ENCODE peak calls at places on chromosomes 16 and 17, in ten cellular contexts. S is fibroblast of lung, T is heart left ventricle, D is heart right ventricle, I is lower lobe of right lung, Z is endodermal cell, O is sigmoid colon, Q is right atrium auricular region, A is transverse colon, X is left ventricle myocardium inferior. W is an unnamed sample.

GRCh38 chr17:41773731-41774193 is 12.7 kb downstream of the JUP start:
- DNase-seq in Q (no peak), X (no peak), S (peak; percentile 50), I (no peak), O (peak; percentile 59), D (no peak), A (peak; percentile 23), Z (no peak), T (no peak), W (no peak)

GRCh38 chr16:73047221-73047535 is 750 bp downstream of the ZFHX3 start:
- DNase-seq in D (no peak), S (peak; percentile 70), Q (no peak), X (no peak), O (no peak), A (no peak), T (no peak), Z (no peak), I (no peak), W (no peak)

GRCh38 chr16:47705268-47705667 is 244.1 kb downstream of the PHKB start:
- DNase-seq in O (no peak), T (no peak), I (no peak), X (no peak), Q (no peak), Z (no peak), A (no peak), S (peak; percentile 24), D (no peak), W (no peak)

GRCh38 chr17:37067555-37068111 is 118.9 kb downstream of the AATF start:
- DNase-seq in A (peak; percentile 71), O (peak; percentile 69), D (peak; percentile 22), S (peak; percentile 71), I (no peak), X (peak; percentile 33), Q (peak; percentile 60), Z (peak; percentile 68), T (no peak), W (no peak)

GRCh38 chr17:74493381-74493833 is 27.0 kb downstream of the CD300A start:
- DNase-seq in S (peak; percentile 57), I (peak; percentile 70), Z (peak; percentile 97), X (peak; percentile 62), Q (no peak), A (peak; percentile 75), T (peak; percentile 81), O (peak; percentile 81), D (peak; percentile 65), W (peak; percentile 85)

GRCh38 chr16:56961851-56962281 is at the start of gene CETP:
- DNase-seq in O (no peak), X (no peak), T (no peak), I (no peak), Q (no peak), A (no peak), S (no peak), D (peak; percentile 37), Z (no peak), W (peak; percentile 72)

GRCh38 chr16:31460582-31461002 is 1.3 kb downstream of the ARMC5 start:
- DNase-seq in S (peak; percentile 73), D (no peak), A (no peak), Q (no peak), Z (no peak), I (no peak), T (no peak), X (no peak), O (peak; percentile 63), W (no peak)

GRCh38 chr16:24845726-24846547 is at the start of gene SLC5A11:
- DNase-seq in T (no peak), Z (no peak), O (no peak), Q (peak; percentile 53), S (no peak), I (no peak), X (no peak), A (peak; percentile 25), D (no peak), W (no peak)

GRCh38 chr16:21283521-21284289 is 5.6 kb upstream of the CRYM start:
- DNase-seq in I (peak; percentile 60), Z (peak; percentile 91), S (peak; percentile 56), O (peak; percentile 75), Q (no peak), A (peak; percentile 56), T (peak; percentile 81), D (peak; percentile 64), X (peak; percentile 49), W (peak; percentile 66)

GRCh38 chr16:10970065-10970464 is 25.7 kb downstream of the CLEC16A start:
- DNase-seq in Z (no peak), A (no peak), S (no peak), D (no peak), Q (no peak), I (no peak), X (no peak), T (no peak), O (no peak), W (peak; percentile 84)

GRCh38 chr17:13365331-13365730 is 236.4 kb downstream of the HS3ST3A1 start:
- DNase-seq in T (no peak), O (no peak), D (no peak), A (no peak), Q (no peak), X (no peak), I (no peak), Z (no peak), S (peak; percentile 39), W (no peak)

GRCh38 chr17:68705331-68706166 is 104.4 kb upstream of the FAM20A start:
- DNase-seq in Z (no peak), Q (no peak), T (no peak), A (no peak), X (no peak), O (no peak), I (no peak), S (peak; percentile 21), D (no peak), W (no peak)

GRCh38 chr17:12250973-12251372 is 230.3 kb downstream of the MAP2K4 start:
- DNase-seq in O (no peak), D (no peak), X (no peak), Q (no peak), A (no peak), S (no peak), I (no peak), Z (no peak), T (no peak), W (no peak)

GRCh38 chr16:18797746-18798145 is 3.6 kb downstream of the ARL6IP1 start:
- DNase-seq in Q (no peak), D (no peak), A (no peak), I (no peak), X (no peak), T (no peak), O (no peak), Z (no peak), S (no peak), W (no peak)
- H3K4me1 ChIP-seq in Q (no peaks in the 10 kb centered on the region), D (peaks cover 44% of the 10 kb centered on the region), A (peaks cover 25% of the 10 kb centered on the region), I (peaks cover 26% of the 10 kb centered on the region), X (peaks cover 50% of the 10 kb centered on the region), T (peaks cover 23% of the 10 kb centered on the region), O (peaks cover 31% of the 10 kb centered on the region), Z (peaks cover 6% of the 10 kb centered on the region), S (peaks cover 2% of the 10 kb centered on the region), W (peaks cover 7% of the 10 kb centered on the region)

GRCh38 chr17:65750678-65751077 is 189.2 kb upstream of the AXIN2 start:
- DNase-seq in S (peak; percentile 88), A (peak; percentile 70), X (peak; percentile 73), Z (no peak), Q (no peak), I (peak; percentile 80), D (peak; percentile 71), O (peak; percentile 73), T (peak; percentile 79), W (no peak)
- H3K4me3 ChIP-seq in S (no peak overlapping the region), A (no peak overlapping the region), X (no peak overlapping the region), Z (no peak overlapping the region), Q (no peak overlapping the region), I (no peak overlapping the region), D (no peak overlapping the region), O (no peak overlapping the region), T (no peak overlapping the region), W (no peak overlapping the region)

DNA sequence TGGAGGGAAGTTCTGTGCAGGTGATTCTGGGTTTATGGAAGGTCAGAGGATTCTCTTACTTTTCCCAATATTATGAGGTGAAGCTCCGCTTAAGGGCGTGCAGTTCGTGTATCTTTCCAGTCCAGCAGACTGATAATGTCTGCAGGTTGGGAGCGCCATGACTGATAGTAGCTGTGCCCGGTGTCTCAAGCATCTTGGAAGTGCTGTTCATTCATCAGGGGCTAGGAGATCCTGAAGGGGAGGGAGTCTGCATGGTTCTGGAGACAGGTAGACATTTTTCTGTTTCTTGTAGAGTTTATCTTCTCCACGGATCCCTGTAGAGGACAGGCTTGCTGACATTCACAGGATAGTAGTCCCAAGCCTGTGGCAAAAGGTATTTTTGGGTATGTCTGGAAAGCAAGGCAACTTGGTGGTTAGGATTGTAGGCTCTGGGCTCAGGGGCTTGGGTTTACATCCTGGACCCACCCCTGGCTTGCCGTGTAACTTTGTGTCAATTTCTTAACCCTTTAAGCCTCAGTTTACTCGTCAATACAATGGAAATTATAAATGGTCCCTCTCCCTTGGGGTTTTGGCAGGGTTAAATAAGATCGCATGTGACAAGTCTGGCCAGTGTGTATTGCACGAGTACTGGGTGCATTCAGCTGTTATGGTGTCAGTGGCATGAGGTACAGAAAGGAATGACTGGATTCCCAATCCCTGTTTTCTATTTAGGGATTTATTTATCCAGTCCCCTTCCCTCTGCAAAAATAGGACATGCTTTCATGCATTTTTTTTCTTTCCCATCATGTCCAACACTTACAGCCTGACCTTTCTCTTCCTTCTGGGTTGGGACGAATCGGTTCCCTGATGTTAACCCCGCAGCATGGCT is 8.2 kb downstream of the HLF start:
- DNase-seq in T (no peak), A (no peak), Z (no peak), I (no peak), O (no peak), D (no peak), S (no peak), X (no peak), Q (no peak), W (no peak)
- H3K27ac ChIP-seq in T (peak overlapping the region; percentile 79), A (peak overlapping the region; percentile 61), Z (no peak overlapping the region), I (peak overlapping the region; percentile 58), O (peak overlapping the region; percentile 97), D (peak overlapping the region; percentile 75), S (no peak overlapping the region), X (peak overlapping the region; percentile 96), Q (peak overlapping the region; percentile 94), W (peak overlapping the region; percentile 98)

GRCh38 chr17:77388384-77389306 is 247.9 kb downstream of the SEC14L1 start:
- DNase-seq in S (no peak), I (no peak), D (no peak), O (no peak), Q (no peak), T (no peak), Z (no peak), X (no peak), A (no peak), W (no peak)

GRCh38 chr17:77392376-77393273 is 251.9 kb downstream of the SEC14L1 start:
- DNase-seq in S (peak; percentile 75), Q (no peak), T (no peak), I (no peak), O (no peak), D (peak; percentile 67), X (peak; percentile 69), Z (peak; percentile 92), A (peak; percentile 68), W (peak; percentile 68)

GRCh38 chr17:77393274-77393600 is 252.5 kb downstream of the SEC14L1 start:
- DNase-seq in X (no peak), A (no peak), I (no peak), Q (no peak), Z (no peak), D (no peak), S (no peak), T (no peak), O (no peak), W (no peak)

GRCh38 chr17:77391668-77392375 is 251.1 kb downstream of the SEC14L1 start:
- DNase-seq in T (no peak), S (peak; percentile 98), A (peak; percentile 62), I (no peak), Z (peak; percentile 83), Q (peak; percentile 85), D (no peak), O (peak; percentile 94), X (peak; percentile 57), W (peak; percentile 89)

GRCh38 chr17:77390870-77391269 is 250.1 kb downstream of the SEC14L1 start:
- DNase-seq in S (no peak), D (no peak), T (no peak), Q (no peak), Z (no peak), I (no peak), X (no peak), O (no peak), A (no peak), W (no peak)
- H3K4me1 ChIP-seq in S (peaks cover 59% of the 10 kb centered on the region), D (peaks cover 81% of the 10 kb centered on the region), T (peaks cover 87% of the 10 kb centered on the region), Q (no peaks in the 10 kb centered on the region), Z (peaks cover 38% of the 10 kb centered on the region), I (peaks cover 93% of the 10 kb centered on the region), X (peaks cover 99% of the 10 kb centered on the region), O (peaks cover 96% of the 10 kb centered on the region), A (peaks cover 89% of the 10 kb centered on the region), W (no peaks in the 10 kb centered on the region)